ENCODE peak calls at places on chromosomes 3 and 15, in four cellular contexts. O is cardiac muscle cell, P is AG10803, X is left ventricle myocardium inferior. K is an unnamed sample.

GRCh38 chr3:127666684-127667083 is 6.1 kb upstream of the ABTB1 start:
- DNase-seq in O (no peak), P (no peak), X (no peak), K (no peak)

GRCh38 chr15:90646662-90647305 is 70.4 kb upstream of the BLM start:
- DNase-seq in O (no peak), P (no peak), X (no peak), K (no peak)

GRCh38 chr3:170731281-170731680 is 138.7 kb downstream of the RPL22L1 start:
- DNase-seq in O (no peak), P (no peak), X (no peak), K (no peak)

GRCh38 chr15:38411902-38412301 is 42.0 kb upstream of the FAM98B start:
- DNase-seq in O (no peak), P (no peak), X (no peak), K (no peak)

GRCh38 chr3:142353571-142353970 is 94.3 kb downstream of the XRN1 start:
- DNase-seq in O (no peak), P (peak; percentile 12), X (no peak), K (no peak)

GRCh38 chr3:130820976-130821375 is 72.9 kb upstream of the ATP2C1 start:
- DNase-seq in O (no peak), P (peak; percentile 71), X (no peak), K (peak; percentile 4)

GRCh38 chr15:64461577-64462162 is 1.3 kb downstream of the ZNF609 start:
- DNase-seq in O (peak; percentile 23), P (peak; percentile 21), X (no peak), K (no peak)

GRCh38 chr15:59567369-59567768 is 44.2 kb upstream of the GCNT3 start:
- DNase-seq in O (no peak), P (no peak), X (no peak), K (no peak)

GRCh38 chr3:141012571-141012970 is 38.6 kb upstream of the SPSB4 start:
- DNase-seq in O (no peak), P (no peak), X (no peak), K (no peak)

GRCh38 chr15:85312486-85312885 is 67.9 kb upstream of the AKAP13 start:
- DNase-seq in O (no peak), P (peak; percentile 18), X (no peak), K (no peak)

GRCh38 chr15:85311647-85312046 is 68.8 kb upstream of the AKAP13 start:
- DNase-seq in O (no peak), P (no peak), X (no peak), K (no peak)

GRCh38 chr15:85313339-85313738 is 67.1 kb upstream of the AKAP13 start:
- DNase-seq in O (no peak), P (no peak), X (no peak), K (no peak)

GRCh38 chr15:85314139-85314538 is 66.3 kb upstream of the AKAP13 start:
- DNase-seq in O (no peak), P (peak; percentile 62), X (no peak), K (no peak)

GRCh38 chr15:85312925-85313324 is 67.5 kb upstream of the AKAP13 start:
- DNase-seq in O (no peak), P (peak; percentile 62), X (no peak), K (no peak)
- TF ChIP-seq CTCF in O (peak; percentile 48), P (peak; percentile 49), X (no peak), K (no peak)

DNA sequence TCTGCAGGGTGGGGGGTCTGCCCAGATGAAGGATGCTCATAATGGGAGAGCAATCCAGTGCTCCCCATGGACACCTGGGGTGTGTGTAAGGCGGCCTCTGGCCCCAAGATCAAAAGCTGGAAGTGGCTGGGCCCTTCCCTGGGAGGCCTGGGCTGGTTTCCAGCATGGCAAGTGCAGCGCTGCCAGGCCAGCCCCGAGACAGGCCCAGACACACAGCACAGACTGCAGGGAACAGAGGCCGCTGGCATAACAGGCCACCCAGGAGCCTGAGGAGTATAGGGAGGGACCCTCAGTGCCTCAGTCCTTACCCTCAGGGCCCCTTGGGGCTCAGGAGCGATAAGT is 10.0 kb downstream of the ITPKA start:
- DNase-seq in O (no peak), P (no peak), X (no peak), K (no peak)
- H3K4me3 ChIP-seq in O (no peak overlapping the region), P (no peak overlapping the region), X (no peak overlapping the region), K (no peak overlapping the region)

GRCh38 chr15:62108411-62108810 is 41.6 kb downstream of the C2CD4A start:
- DNase-seq in O (no peak), P (no peak), X (no peak), K (no peak)

GRCh38 chr15:62109457-62109856 is 42.7 kb downstream of the C2CD4A start:
- DNase-seq in O (no peak), P (no peak), X (no peak), K (no peak)

GRCh38 chr15:62112616-62113593 is 46.1 kb downstream of the C2CD4A start:
- DNase-seq in O (no peak), P (peak; percentile 67), X (no peak), K (no peak)

GRCh38 chr15:62110000-62110851 is 43.4 kb downstream of the C2CD4A start:
- DNase-seq in O (no peak), P (peak; percentile 60), X (no peak), K (no peak)

GRCh38 chr15:62112051-62112450 is 45.3 kb downstream of the C2CD4A start:
- DNase-seq in O (no peak), P (no peak), X (no peak), K (no peak)
- TF ChIP-seq CTCF in O (no peak), P (no peak), X (no peak), K (no peak)

GRCh38 chr3:187989458-187990153 is 164.4 kb upstream of the LPP start:
- DNase-seq in O (peak; percentile 48), P (no peak), X (no peak), K (no peak)
- H3K4me3 ChIP-seq in O (no peak overlapping the region), P (no peak overlapping the region), X (no peak overlapping the region), K (no peak overlapping the region)

GRCh38 chr15:83208357-83208661 is 686 bp upstream of the HDGFL3 start:
- DNase-seq in O (no peak), P (no peak), X (no peak), K (no peak)
- TF ChIP-seq CTCF in O (no peak), P (no peak), X (no peak), K (no peak)

DNA sequence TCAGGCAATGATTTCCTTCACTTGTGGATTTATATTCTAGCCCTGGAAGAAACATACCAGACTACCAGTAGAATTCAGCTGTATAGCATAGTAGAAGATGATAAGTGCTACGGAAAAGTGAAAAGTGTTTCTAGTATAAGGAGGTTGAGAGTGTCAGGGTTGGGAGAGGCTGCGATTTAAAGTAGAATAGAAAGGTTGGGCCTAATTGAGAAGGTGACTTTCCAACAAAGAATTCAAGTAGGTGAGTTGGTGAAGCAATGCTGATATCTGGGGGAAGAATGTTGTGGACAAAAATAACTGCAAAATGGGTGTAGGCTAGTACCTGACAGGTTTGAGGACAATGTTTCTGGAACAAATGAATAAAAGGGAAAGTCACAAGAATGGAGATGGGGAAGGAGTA is 22.6 kb downstream of the TMEM207 start:
- DNase-seq in O (no peak), P (no peak), X (no peak), K (no peak)
- H3K4me3 ChIP-seq in O (no peak overlapping the region), P (no peak overlapping the region), X (no peak overlapping the region), K (no peak overlapping the region)

DNA sequence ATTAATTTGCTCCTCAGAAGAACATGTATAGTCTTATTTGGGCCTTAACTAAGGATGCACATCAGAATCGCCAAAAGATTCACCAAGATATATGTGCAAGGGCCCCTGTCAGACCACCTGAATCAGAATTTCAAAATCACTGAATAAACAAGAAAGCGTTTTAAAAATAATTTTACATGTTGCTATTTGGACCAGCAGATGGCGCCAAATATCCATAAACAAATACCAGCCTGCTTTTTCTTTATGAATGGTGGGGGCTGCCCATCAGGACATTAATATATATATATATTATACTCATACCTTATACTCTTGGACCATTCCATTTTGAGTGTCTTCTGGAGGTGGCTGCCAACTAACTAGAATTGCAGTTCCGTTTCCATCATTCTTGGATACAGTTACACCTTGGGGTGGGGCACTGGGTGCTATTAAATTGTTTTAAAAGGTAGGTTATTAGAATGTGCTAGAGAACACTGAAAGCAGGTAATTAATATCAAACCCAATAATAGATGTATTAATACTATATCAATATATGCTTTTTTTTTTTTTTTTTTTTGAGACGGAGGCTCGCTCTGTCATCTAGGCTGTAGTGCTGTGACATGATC is 1108.3 kb downstream of the ROBO1 start:
- DNase-seq in O (peak; percentile 57), P (peak; percentile 37), X (no peak), K (peak; percentile 12)
- TF ChIP-seq CTCF in O (peak; percentile 49), P (peak; percentile 63), X (peak; percentile 75), K (peak; percentile 41)

K was measured in HFF-Myc.